ENCODE peak calls at places on chromosome 12, in four cellular contexts. U is CD8-positive, alpha-beta T cell; V is mammary epithelial cell; K is A549. A is an unnamed sample.

GRCh38 chr12:95605087-95605486 is 53.8 kb upstream of the USP44 start:
- DNase-seq in U (no peak), V (peak; percentile 74), K (no peak), A (peak; percentile 62)

GRCh38 chr12:15192721-15193120 is 28.5 kb downstream of the RERG start:
- DNase-seq in U (no peak), V (no peak), K (no peak), A (peak; percentile 71)

GRCh38 chr12:9742665-9743064 is 9.8 kb upstream of the CLECL1 start:
- DNase-seq in U (peak; percentile 82), V (no peak), K (no peak), A (no peak)

GRCh38 chr12:106428379-106428778 is 70.8 kb downstream of the POLR3B start:
- DNase-seq in U (no peak), V (no peak), K (no peak), A (no peak)

GRCh38 chr12:84562331-84562730 is 350.3 kb downstream of the SLC6A15 start:
- DNase-seq in U (no peak), V (no peak), K (no peak), A (no peak)

GRCh38 chr12:46124848-46125619 is 134.7 kb upstream of the SCAF11 start:
- DNase-seq in U (peak; percentile 53), V (peak; percentile 74), K (peak; percentile 59), A (peak; percentile 83)

GRCh38 chr12:9041321-9041720 is 52.0 kb downstream of the KLRG1 start:
- DNase-seq in U (no peak), V (peak; percentile 11), K (no peak), A (no peak)

GRCh38 chr12:109927622-109928021 is 27.5 kb downstream of the TCHP start:
- DNase-seq in U (peak; percentile 26), V (no peak), K (peak; percentile 78), A (no peak)

GRCh38 chr12:124254126-124254525 is 40.8 kb upstream of the RFLNA start:
- DNase-seq in U (no peak), V (no peak), K (no peak), A (no peak)

GRCh38 chr12:23707270-23707669 is 242.2 kb downstream of the SOX5 start:
- DNase-seq in U (no peak), V (no peak), K (no peak), A (no peak)

GRCh38 chr12:116179384-116179783 is 98.1 kb downstream of the MED13L start:
- DNase-seq in U (no peak), V (no peak), K (no peak), A (no peak)

GRCh38 chr12:11609045-11609444 is 40.4 kb upstream of the ETV6 start:
- DNase-seq in U (no peak), V (no peak), K (no peak), A (no peak)

GRCh38 chr12:93243689-93244513 is 133.8 kb upstream of the NUDT4 start:
- DNase-seq in U (no peak), V (peak; percentile 79), K (no peak), A (peak; percentile 67)

GRCh38 chr12:57754411-57755193 is at the start of gene MARCHF9:
- DNase-seq in U (peak; percentile 90), V (peak; percentile 70), K (no peak), A (peak; percentile 77)

GRCh38 chr12:131640436-131640969 is 70.4 kb upstream of the SFSWAP start:
- DNase-seq in U (no peak), V (no peak), K (no peak), A (no peak)

GRCh38 chr12:121446760-121447159 is 46.8 kb downstream of the RNF34 start:
- DNase-seq in U (no peak), V (no peak), K (no peak), A (no peak)

GRCh38 chr12:78087363-78087675 is 256.6 kb downstream of the NAV3 start:
- DNase-seq in U (no peak), V (no peak), K (no peak), A (no peak)

GRCh38 chr12:50514526-50515276 is 9.9 kb downstream of the DIP2B start:
- DNase-seq in U (no peak), V (no peak), K (no peak), A (no peak)
- H3K27ac ChIP-seq in U (no peak overlapping the region), V (no peak overlapping the region), K (no peak overlapping the region), A (no peak overlapping the region)

DNA sequence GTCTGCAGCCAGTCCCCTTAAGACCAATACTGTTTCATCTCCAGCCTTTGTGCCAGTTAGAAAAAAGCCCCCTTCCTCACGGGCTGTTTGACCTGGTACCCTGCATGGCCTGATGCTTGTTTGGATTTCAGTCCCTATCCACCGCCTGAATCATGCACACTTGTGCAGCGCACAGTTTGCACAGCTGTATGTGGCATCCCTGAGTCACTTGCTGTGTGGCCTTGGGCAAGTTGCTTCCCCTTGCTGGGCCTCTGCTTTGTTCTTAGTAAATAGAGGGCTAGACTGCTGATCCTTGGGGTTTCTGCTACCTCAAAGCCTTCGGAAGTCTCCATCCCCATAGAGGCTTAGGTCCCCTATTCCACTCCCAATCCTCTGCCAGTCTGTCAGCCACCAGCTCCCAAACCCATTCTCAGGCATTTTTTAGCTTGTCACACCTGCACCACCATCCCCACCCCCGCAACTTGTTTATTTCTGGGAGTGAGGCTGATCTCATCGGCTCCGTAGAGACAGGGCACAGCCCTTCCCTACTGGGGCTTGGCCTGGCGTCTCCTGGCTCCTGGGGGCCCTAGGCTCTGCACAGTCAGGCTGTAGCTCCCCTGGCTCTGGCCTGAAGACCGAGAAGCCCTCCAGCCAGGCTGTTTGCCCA is 8.8 kb downstream of the KRT80 start:
- DNase-seq in U (no peak), V (no peak), K (no peak), A (no peak)
- H3K4me1 ChIP-seq in U (no peaks in the 10 kb centered on the region), V (peaks cover 42% of the 10 kb centered on the region), K (peaks cover 58% of the 10 kb centered on the region), A (peaks cover 29% of the 10 kb centered on the region)

DNA sequence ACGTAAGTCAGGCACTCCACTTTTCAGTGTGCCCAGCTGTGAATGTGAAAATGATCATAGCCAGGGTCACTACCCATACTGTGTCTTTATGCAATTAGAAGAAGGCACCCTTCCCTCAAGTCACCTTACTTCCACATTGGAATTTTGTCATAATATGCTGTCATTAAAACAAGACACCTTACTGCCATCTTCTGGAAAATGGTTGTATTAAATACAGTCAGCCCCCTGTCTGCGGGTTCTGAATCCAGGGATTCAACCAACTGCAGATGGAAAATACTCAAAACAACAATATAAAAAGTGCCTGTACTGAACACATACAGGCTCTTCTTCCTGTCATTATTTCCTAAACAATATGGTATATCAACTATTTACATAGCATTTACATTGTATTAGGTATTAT is 70.2 kb upstream of the TBX5 start:
- DNase-seq in U (no peak), V (peak; percentile 1), K (no peak), A (no peak)
- TF ChIP-seq CTCF in U (no peak), V (peak; percentile 36), K (peak; percentile 56), A (peak; percentile 54)

GRCh38 chr12:103868215-103868614 is 27.2 kb upstream of the NT5DC3 start:
- DNase-seq in U (no peak), V (no peak), K (no peak), A (no peak)
- H3K27ac ChIP-seq in U (no peak overlapping the region), V (no peak overlapping the region), K (no peak overlapping the region), A (no peak overlapping the region)

GRCh38 chr12:108826807-108827721 is 30.3 kb downstream of the SSH1 start:
- DNase-seq in U (no peak), V (no peak), K (no peak), A (no peak)
- H3K4me1 ChIP-seq in U (no peaks in the 10 kb centered on the region), V (peaks cover 27% of the 10 kb centered on the region), K (peaks cover 52% of the 10 kb centered on the region), A (peaks cover 33% of the 10 kb centered on the region)

DNA sequence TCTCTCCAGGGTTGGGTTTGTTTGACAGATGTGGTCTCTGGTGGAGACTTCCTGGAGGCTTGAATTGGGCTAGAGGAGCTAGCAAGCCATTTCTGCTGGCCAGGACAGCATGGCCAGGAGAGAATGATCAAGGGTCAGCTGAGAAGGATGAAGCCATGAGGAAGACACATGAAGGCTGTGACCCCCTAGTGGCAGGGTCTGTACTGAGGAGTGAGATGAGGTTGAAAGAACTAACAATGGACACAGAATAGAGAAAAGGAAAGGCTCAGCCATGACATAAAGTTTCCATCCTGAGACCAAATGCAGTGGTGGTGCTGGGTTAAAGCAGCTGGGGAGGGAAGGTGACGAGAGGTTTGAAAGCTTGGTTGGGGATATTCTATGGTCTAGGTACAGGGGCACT is 89.9 kb downstream of the NT5DC3 start:
- DNase-seq in U (no peak), V (no peak), K (peak; percentile 47), A (no peak)
- TF ChIP-seq CTCF in U (no peak), V (no peak), K (peak; percentile 13), A (peak; percentile 8)

DNA sequence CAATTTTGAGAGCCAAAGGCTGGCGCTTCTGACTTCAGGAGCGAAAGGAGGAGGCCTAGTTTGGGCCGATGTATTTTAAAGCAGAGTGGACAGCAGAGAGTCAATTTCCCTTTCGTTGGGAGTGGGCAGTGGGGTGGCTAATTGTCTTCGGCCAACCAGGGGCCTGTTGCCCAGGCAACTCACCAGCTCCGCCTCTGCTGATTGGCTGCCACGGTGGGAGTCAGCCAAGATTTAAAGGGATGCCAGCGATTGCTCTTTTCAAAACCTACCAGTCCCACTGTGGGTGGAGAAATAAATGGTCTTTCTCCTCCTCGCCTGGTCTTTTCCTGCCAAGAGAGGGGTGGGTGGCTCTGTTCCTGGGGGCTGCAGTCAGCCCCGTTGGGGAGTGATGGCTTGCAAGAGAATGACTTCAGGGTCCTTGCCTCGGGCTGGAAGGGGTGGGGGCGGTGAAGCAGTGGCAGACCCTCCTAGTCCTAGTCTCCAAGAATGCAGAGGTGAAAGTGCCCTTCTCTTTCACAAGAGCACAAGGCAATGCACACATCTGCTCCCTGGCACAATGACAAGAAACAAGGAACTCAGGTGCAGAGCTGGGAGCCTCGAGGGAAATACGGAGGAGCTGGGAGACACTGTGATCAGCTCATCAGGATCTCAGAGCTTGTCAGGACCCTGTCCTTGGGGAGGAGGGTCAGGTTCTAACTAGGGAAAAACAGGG is 37.7 kb downstream of the RASAL1 start:
- DNase-seq in U (no peak), V (no peak), K (no peak), A (no peak)
- H3K27ac ChIP-seq in U (no peak overlapping the region), V (no peak overlapping the region), K (no peak overlapping the region), A (no peak overlapping the region)

DNA sequence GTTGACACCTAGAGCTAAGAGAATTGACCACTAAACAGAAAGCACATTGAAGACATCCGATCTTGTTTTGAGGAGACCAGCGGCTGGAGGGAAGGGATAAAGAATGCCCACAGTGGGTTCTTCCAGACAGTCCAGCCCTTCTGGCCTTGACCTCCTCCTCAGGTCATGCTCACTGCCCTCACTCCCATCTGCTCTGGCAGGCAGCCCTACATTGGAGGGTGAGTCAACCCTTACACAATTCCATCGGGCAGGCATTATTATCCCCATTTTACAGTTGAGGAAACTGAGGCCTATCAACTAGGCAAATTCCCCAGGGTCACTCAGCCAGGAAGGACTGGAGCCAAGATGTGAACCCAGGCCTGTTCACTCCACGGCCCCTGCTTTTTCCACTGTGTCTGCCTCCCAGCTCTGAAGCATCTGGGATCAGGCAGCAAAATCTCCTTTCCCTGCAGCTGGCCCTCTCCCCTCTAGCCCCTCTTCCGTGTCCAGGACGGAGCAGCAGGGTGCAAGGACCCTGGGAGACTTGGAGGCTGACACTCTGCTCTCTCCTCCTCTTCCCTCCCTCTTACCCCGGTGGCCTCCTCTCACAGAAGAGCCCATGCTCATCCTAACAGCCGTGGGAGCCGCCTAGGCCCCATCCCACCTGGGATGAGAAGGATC is 5.3 kb downstream of the SCNN1A start:
- DNase-seq in U (no peak), V (no peak), K (no peak), A (no peak)
- H3K4me1 ChIP-seq in U (peaks cover 16% of the 10 kb centered on the region), V (peaks cover 34% of the 10 kb centered on the region), K (peaks cover 75% of the 10 kb centered on the region), A (peaks cover 25% of the 10 kb centered on the region)